ENCODE peak calls at places on chromosomes 7 and 10, in eight cellular contexts. One of them, this sample, is unnamed.
A peak's percentile ranks its signal among the peaks of the same experiment; 100 is the strongest.

GRCh38 chr10:62098278-62099121 is 170.1 kb downstream of the RTKN2 start:
- DNase-seq in WTC11: no peak
- DNase-seq in GM12878: no peak
- DNase-seq in SK-N-SH: no peak
- DNase-seq in HepG2: peak; percentile 78
- DNase-seq in HCT116: no peak
- DNase-seq in A549: no peak
- DNase-seq in K562: no peak
- DNase-seq in this sample: no peak

GRCh38 chr10:78359641-78360091 is 326.0 kb downstream of the RPS24 start:
- DNase-seq in A549: no peak
- DNase-seq in K562: no peak
- DNase-seq in WTC11: no peak
- DNase-seq in SK-N-SH: peak; percentile 42
- DNase-seq in GM12878: no peak
- DNase-seq in HCT116: no peak
- DNase-seq in HepG2: no peak
- DNase-seq in this sample: peak; percentile 19

GRCh38 chr7:158295966-158296797 is 291.4 kb downstream of the PTPRN2 start:
- DNase-seq in GM12878: no peak
- DNase-seq in K562: no peak
- DNase-seq in A549: no peak
- DNase-seq in SK-N-SH: no peak
- DNase-seq in HepG2: no peak
- DNase-seq in HCT116: no peak
- DNase-seq in WTC11: no peak
- DNase-seq in this sample: no peak

GRCh38 chr10:30170814-30171213 is 111.4 kb upstream of the JCAD start:
- DNase-seq in HCT116: no peak
- DNase-seq in GM12878: no peak
- DNase-seq in A549: no peak
- DNase-seq in K562: no peak
- DNase-seq in SK-N-SH: no peak
- DNase-seq in HepG2: no peak
- DNase-seq in WTC11: no peak
- DNase-seq in this sample: no peak

GRCh38 chr7:5382281-5383041 is 41.2 kb downstream of the TNRC18 start:
- DNase-seq in K562: peak; percentile 69
- DNase-seq in WTC11: peak; percentile 68
- DNase-seq in HCT116: no peak
- DNase-seq in HepG2: no peak
- DNase-seq in GM12878: no peak
- DNase-seq in SK-N-SH: peak; percentile 97
- DNase-seq in A549: no peak
- DNase-seq in this sample: no peak

GRCh38 chr7:2872296-2872874 is 28.3 kb upstream of the GNA12 start:
- DNase-seq in HepG2: no peak
- DNase-seq in WTC11: no peak
- DNase-seq in A549: no peak
- DNase-seq in GM12878: no peak
- DNase-seq in HCT116: no peak
- DNase-seq in SK-N-SH: peak; percentile 61
- DNase-seq in K562: no peak
- DNase-seq in this sample: no peak

GRCh38 chr10:78451592-78451991 is 417.9 kb downstream of the RPS24 start:
- DNase-seq in HCT116: no peak
- DNase-seq in HepG2: no peak
- DNase-seq in GM12878: no peak
- DNase-seq in SK-N-SH: no peak
- DNase-seq in WTC11: no peak
- DNase-seq in A549: no peak
- DNase-seq in K562: no peak
- DNase-seq in this sample: no peak

GRCh38 chr7:128215739-128216138 is 25.3 kb upstream of the LEP start:
- DNase-seq in A549: no peak
- DNase-seq in HCT116: no peak
- DNase-seq in SK-N-SH: peak; percentile 55
- DNase-seq in K562: no peak
- DNase-seq in HepG2: no peak
- DNase-seq in WTC11: no peak
- DNase-seq in GM12878: no peak
- DNase-seq in this sample: no peak

GRCh38 chr10:132942101-132942739 is at the start of gene CFAP46:
- DNase-seq in WTC11: peak; percentile 77
- DNase-seq in GM12878: no peak
- DNase-seq in SK-N-SH: peak; percentile 97
- DNase-seq in HepG2: no peak
- DNase-seq in A549: peak; percentile 65
- DNase-seq in K562: no peak
- DNase-seq in HCT116: peak; percentile 18
- DNase-seq in this sample: no peak

GRCh38 chr7:117623606-117624005 is 143.8 kb downstream of the CFTR start:
- DNase-seq in SK-N-SH: no peak
- DNase-seq in WTC11: no peak
- DNase-seq in HepG2: no peak
- DNase-seq in K562: no peak
- DNase-seq in GM12878: no peak
- DNase-seq in HCT116: no peak
- DNase-seq in A549: no peak
- DNase-seq in this sample: no peak

GRCh38 chr10:43209651-43210141 is 57.2 kb downstream of the RASGEF1A start:
- DNase-seq in A549: no peak
- DNase-seq in SK-N-SH: no peak
- DNase-seq in WTC11: peak; percentile 6
- DNase-seq in GM12878: no peak
- DNase-seq in K562: no peak
- DNase-seq in HepG2: no peak
- DNase-seq in HCT116: no peak
- DNase-seq in this sample: no peak

GRCh38 chr10:3766046-3766761 is 18.8 kb downstream of the KLF6 start:
- DNase-seq in HepG2: peak; percentile 71
- DNase-seq in SK-N-SH: no peak
- DNase-seq in K562: no peak
- DNase-seq in WTC11: no peak
- DNase-seq in A549: no peak
- DNase-seq in GM12878: no peak
- DNase-seq in HCT116: no peak
- DNase-seq in this sample: no peak

GRCh38 chr10:43006490-43006889 is 70.4 kb upstream of the RET start:
- DNase-seq in HCT116: no peak
- DNase-seq in WTC11: no peak
- DNase-seq in K562: no peak
- DNase-seq in GM12878: no peak
- DNase-seq in HepG2: no peak
- DNase-seq in A549: no peak
- DNase-seq in SK-N-SH: no peak
- DNase-seq in this sample: no peak

GRCh38 chr10:5047912-5048628 is 44.4 kb upstream of the AKR1C2 start:
- DNase-seq in GM12878: no peak
- DNase-seq in K562: no peak
- DNase-seq in WTC11: no peak
- DNase-seq in HCT116: no peak
- DNase-seq in A549: peak; percentile 33
- DNase-seq in SK-N-SH: no peak
- DNase-seq in HepG2: no peak
- DNase-seq in this sample: no peak

GRCh38 chr10:79182763-79183467 is 114.1 kb downstream of the ZMIZ1 start:
- DNase-seq in SK-N-SH: no peak
- DNase-seq in HCT116: no peak
- DNase-seq in GM12878: no peak
- DNase-seq in A549: no peak
- DNase-seq in K562: no peak
- DNase-seq in WTC11: no peak
- DNase-seq in HepG2: no peak
- DNase-seq in this sample: no peak

GRCh38 chr7:375491-375821 is 85.5 kb downstream of the FOXL3 start:
- DNase-seq in HCT116: no peak
- DNase-seq in WTC11: peak; percentile 9
- DNase-seq in SK-N-SH: peak; percentile 26
- DNase-seq in A549: no peak
- DNase-seq in K562: no peak
- DNase-seq in HepG2: no peak
- DNase-seq in GM12878: no peak
- DNase-seq in this sample: no peak
- TF ChIP-seq MAX in HCT116: no peak
- TF ChIP-seq MAX in WTC11: no peak
- TF ChIP-seq MAX in SK-N-SH: no peak
- TF ChIP-seq MAX in A549: no peak
- TF ChIP-seq MAX in K562: no peak
- TF ChIP-seq MAX in HepG2: no peak
- TF ChIP-seq MAX in GM12878: no peak
- TF ChIP-seq MAX in this sample: no peak

DNA sequence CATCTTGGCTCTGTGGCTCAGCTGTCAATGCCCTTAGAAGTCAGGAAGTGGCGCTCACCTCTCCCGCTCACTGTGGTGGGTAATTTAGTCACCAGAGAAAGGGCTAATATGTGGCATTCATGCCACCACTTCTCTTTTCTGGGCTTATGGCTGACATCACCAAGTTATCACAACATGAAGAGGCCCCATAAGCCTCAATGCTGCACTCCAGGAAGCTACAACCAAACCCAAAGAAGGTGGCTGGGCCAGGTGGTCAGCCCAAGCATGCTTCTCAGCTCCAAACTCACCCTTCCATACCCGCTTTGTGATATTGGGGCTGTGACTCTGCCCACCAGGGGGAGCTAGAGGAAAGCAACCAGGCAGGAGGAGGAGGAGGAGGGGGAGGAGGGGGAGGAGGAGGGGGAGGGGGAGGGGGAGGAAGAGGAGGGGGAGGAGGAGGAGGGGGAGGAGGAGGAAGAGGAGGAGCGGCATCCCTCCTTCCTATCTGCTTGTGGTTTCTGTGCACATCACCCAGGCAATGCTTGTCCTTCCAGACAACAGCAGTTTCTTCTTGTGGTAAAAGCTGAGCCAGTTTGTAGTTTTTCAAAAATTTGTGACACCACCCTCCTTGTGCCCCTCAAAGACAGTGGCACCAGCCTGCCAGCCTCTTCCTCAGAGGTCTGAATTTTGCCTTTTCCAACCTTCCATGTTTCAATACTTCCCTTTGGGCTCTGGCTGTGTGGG is 42.1 kb downstream of the CYP26A1 start:
- DNase-seq in SK-N-SH: peak; percentile 69
- DNase-seq in WTC11: peak; percentile 88
- DNase-seq in HCT116: peak; percentile 74
- DNase-seq in HepG2: peak; percentile 63
- DNase-seq in GM12878: peak; percentile 32
- DNase-seq in K562: peak; percentile 74
- DNase-seq in A549: peak; percentile 39
- DNase-seq in this sample: peak; percentile 78
- TF ChIP-seq CTCF in SK-N-SH: peak; percentile 43
- TF ChIP-seq CTCF in WTC11: peak; percentile 47
- TF ChIP-seq CTCF in HCT116: peak; percentile 70
- TF ChIP-seq CTCF in HepG2: peak; percentile 77
- TF ChIP-seq CTCF in GM12878: peak; percentile 62
- TF ChIP-seq CTCF in K562: peak; percentile 42
- TF ChIP-seq CTCF in A549: no peak
- TF ChIP-seq CTCF in this sample: peak; percentile 75

DNA sequence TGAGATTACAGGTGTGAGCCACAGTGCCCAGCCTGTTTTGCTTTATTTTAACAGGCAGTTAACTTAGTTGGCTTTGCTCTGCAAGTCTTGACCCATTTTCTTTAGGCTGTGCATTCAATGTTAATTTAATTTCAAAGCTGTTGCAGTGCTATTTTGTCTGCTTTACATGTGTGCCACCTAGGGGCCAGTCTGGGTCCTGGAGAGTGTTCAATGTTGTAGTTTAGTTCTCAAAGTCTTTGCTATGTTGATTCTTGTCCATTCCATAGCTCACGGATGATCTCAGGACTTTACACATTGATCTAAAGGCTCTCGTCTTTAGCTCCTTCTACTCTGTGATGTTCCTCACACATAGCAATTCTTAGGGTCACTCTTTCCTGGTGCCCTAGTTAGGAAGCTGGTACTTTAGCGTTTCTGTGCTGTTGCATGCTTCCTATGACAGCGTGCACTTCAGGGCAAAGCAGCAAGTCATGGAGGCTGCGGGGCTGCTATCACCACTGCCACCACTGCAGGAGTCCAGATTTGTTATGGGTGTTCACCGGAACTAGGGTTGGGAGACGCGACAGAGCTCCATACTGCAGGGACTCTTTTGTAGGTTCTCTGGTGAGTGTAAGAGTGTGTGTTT is 16.4 kb upstream of the ABCA13 start:
- DNase-seq in K562: no peak
- DNase-seq in HepG2: peak; percentile 73
- DNase-seq in A549: peak; percentile 48
- DNase-seq in HCT116: peak; percentile 28
- DNase-seq in WTC11: peak; percentile 40
- DNase-seq in SK-N-SH: peak; percentile 32
- DNase-seq in GM12878: no peak
- DNase-seq in this sample: peak; percentile 63
- TF ChIP-seq MAX in K562: no peak
- TF ChIP-seq MAX in HepG2: no peak
- TF ChIP-seq MAX in A549: no peak
- TF ChIP-seq MAX in HCT116: no peak
- TF ChIP-seq MAX in WTC11: no peak
- TF ChIP-seq MAX in SK-N-SH: no peak
- TF ChIP-seq MAX in GM12878: no peak
- TF ChIP-seq MAX in this sample: no peak

GRCh38 chr7:15685358-15686181 is 913 bp downstream of the MEOX2 start:
- DNase-seq in SK-N-SH: peak; percentile 16
- DNase-seq in GM12878: no peak
- DNase-seq in WTC11: peak; percentile 57
- DNase-seq in HepG2: no peak
- DNase-seq in A549: no peak
- DNase-seq in HCT116: no peak
- DNase-seq in K562: no peak
- DNase-seq in this sample: no peak

GRCh38 chr7:15686957-15687644 is 618 bp upstream of the MEOX2 start:
- DNase-seq in SK-N-SH: peak; percentile 17
- DNase-seq in HCT116: no peak
- DNase-seq in WTC11: peak; percentile 19
- DNase-seq in K562: no peak
- DNase-seq in GM12878: no peak
- DNase-seq in A549: no peak
- DNase-seq in HepG2: no peak
- DNase-seq in this sample: no peak

GRCh38 chr7:15684834-15685233 is 1.6 kb downstream of the MEOX2 start:
- DNase-seq in HCT116: no peak
- DNase-seq in GM12878: no peak
- DNase-seq in A549: no peak
- DNase-seq in SK-N-SH: no peak
- DNase-seq in HepG2: no peak
- DNase-seq in WTC11: no peak
- DNase-seq in K562: no peak
- DNase-seq in this sample: no peak

GRCh38 chr7:15686209-15686956 is at the start of gene MEOX2:
- DNase-seq in GM12878: no peak
- DNase-seq in HCT116: no peak
- DNase-seq in A549: peak; percentile 10
- DNase-seq in HepG2: no peak
- DNase-seq in SK-N-SH: peak; percentile 26
- DNase-seq in WTC11: peak; percentile 43
- DNase-seq in K562: no peak
- DNase-seq in this sample: no peak

DNA sequence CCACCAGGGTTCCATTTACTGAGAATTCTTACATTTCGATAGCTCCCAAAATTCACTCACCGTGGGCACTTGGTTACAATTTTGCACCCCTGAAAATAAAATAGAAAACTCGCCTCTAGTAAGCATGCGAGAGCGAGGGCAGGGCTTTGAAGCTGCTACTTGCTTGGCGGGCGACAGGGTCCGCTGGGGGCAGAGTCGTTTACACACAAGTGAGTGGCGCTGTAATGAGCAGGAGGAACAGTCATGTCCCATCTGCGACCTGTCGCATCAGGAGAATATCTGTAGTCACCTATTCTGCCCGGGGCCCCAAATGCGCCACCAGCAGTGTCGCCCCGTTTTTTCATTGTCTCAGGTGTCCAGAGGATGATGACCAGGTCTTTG is 1.2 kb upstream of the MEOX2 start:
- DNase-seq in HepG2: no peak
- DNase-seq in SK-N-SH: peak; percentile 19
- DNase-seq in HCT116: no peak
- DNase-seq in GM12878: no peak
- DNase-seq in WTC11: peak; percentile 26
- DNase-seq in K562: no peak
- DNase-seq in A549: no peak
- DNase-seq in this sample: no peak
- TF ChIP-seq CTCF in HepG2: no peak
- TF ChIP-seq CTCF in SK-N-SH: no peak
- TF ChIP-seq CTCF in HCT116: no peak
- TF ChIP-seq CTCF in GM12878: no peak
- TF ChIP-seq CTCF in WTC11: no peak
- TF ChIP-seq CTCF in K562: no peak
- TF ChIP-seq CTCF in A549: no peak
- TF ChIP-seq CTCF in this sample: no peak

This sample was measured in NB4.